ENCODE peak calls at places on chromosomes 5 and 9, in nine cellular contexts. One of them, this sample, is unnamed.

GRCh38 chr5:60826653-60827052 is 17.4 kb downstream of the ELOVL7 start:
- DNase-seq in WERI-Rb-1: no peak
- DNase-seq in adrenal gland: no peak
- DNase-seq in transverse colon: no peak
- DNase-seq in heart left ventricle: no peak
- DNase-seq in stomach: no peak
- DNase-seq in PC-9: no peak
- DNase-seq in adipocyte: no peak
- DNase-seq in lower lobe of right lung: no peak
- DNase-seq in this sample: no peak

GRCh38 chr5:127757576-127757975 is 54.4 kb downstream of the CCDC192 start:
- DNase-seq in WERI-Rb-1: peak; percentile 65
- DNase-seq in adrenal gland: peak; percentile 63
- DNase-seq in lower lobe of right lung: no peak
- DNase-seq in heart left ventricle: no peak
- DNase-seq in stomach: peak; percentile 35
- DNase-seq in PC-9: peak; percentile 15
- DNase-seq in adipocyte: peak; percentile 74
- DNase-seq in transverse colon: peak; percentile 39
- DNase-seq in this sample: peak; percentile 48

GRCh38 chr5:142644640-142645361 is 41.1 kb downstream of the FGF1 start:
- DNase-seq in WERI-Rb-1: peak; percentile 33
- DNase-seq in heart left ventricle: peak; percentile 61
- DNase-seq in lower lobe of right lung: no peak
- DNase-seq in stomach: no peak
- DNase-seq in adipocyte: peak; percentile 94
- DNase-seq in transverse colon: peak; percentile 13
- DNase-seq in adrenal gland: peak; percentile 28
- DNase-seq in PC-9: peak; percentile 80
- DNase-seq in this sample: peak; percentile 99

GRCh38 chr9:99977042-99977792 is 70.8 kb downstream of the STX17 start:
- DNase-seq in adrenal gland: no peak
- DNase-seq in adipocyte: no peak
- DNase-seq in heart left ventricle: no peak
- DNase-seq in WERI-Rb-1: no peak
- DNase-seq in transverse colon: no peak
- DNase-seq in lower lobe of right lung: no peak
- DNase-seq in stomach: no peak
- DNase-seq in PC-9: no peak
- DNase-seq in this sample: no peak

GRCh38 chr9:6827370-6827949 is 69.7 kb downstream of the KDM4C start:
- DNase-seq in stomach: no peak
- DNase-seq in heart left ventricle: no peak
- DNase-seq in WERI-Rb-1: peak; percentile 30
- DNase-seq in transverse colon: no peak
- DNase-seq in lower lobe of right lung: no peak
- DNase-seq in PC-9: no peak
- DNase-seq in adrenal gland: no peak
- DNase-seq in adipocyte: peak; percentile 68
- DNase-seq in this sample: no peak

GRCh38 chr9:128805661-128806060 is 12.6 kb upstream of the ENDOG start:
- DNase-seq in adipocyte: no peak
- DNase-seq in adrenal gland: no peak
- DNase-seq in heart left ventricle: no peak
- DNase-seq in PC-9: no peak
- DNase-seq in lower lobe of right lung: no peak
- DNase-seq in WERI-Rb-1: no peak
- DNase-seq in transverse colon: no peak
- DNase-seq in stomach: no peak
- DNase-seq in this sample: no peak

GRCh38 chr5:78467744-78468357 is 107.4 kb downstream of the SCAMP1 start:
- DNase-seq in stomach: no peak
- DNase-seq in heart left ventricle: no peak
- DNase-seq in adipocyte: peak; percentile 72
- DNase-seq in adrenal gland: no peak
- DNase-seq in lower lobe of right lung: no peak
- DNase-seq in WERI-Rb-1: no peak
- DNase-seq in transverse colon: no peak
- DNase-seq in PC-9: no peak
- DNase-seq in this sample: no peak

GRCh38 chr5:63535840-63536602 is 426.2 kb downstream of the HTR1A start:
- DNase-seq in stomach: no peak
- DNase-seq in PC-9: no peak
- DNase-seq in WERI-Rb-1: no peak
- DNase-seq in transverse colon: no peak
- DNase-seq in heart left ventricle: no peak
- DNase-seq in adipocyte: no peak
- DNase-seq in lower lobe of right lung: no peak
- DNase-seq in adrenal gland: no peak
- DNase-seq in this sample: no peak

GRCh38 chr9:105257767-105258166 is 13.3 kb downstream of the SLC44A1 start:
- DNase-seq in WERI-Rb-1: no peak
- DNase-seq in lower lobe of right lung: no peak
- DNase-seq in PC-9: no peak
- DNase-seq in transverse colon: no peak
- DNase-seq in heart left ventricle: no peak
- DNase-seq in adipocyte: no peak
- DNase-seq in adrenal gland: no peak
- DNase-seq in stomach: no peak
- DNase-seq in this sample: no peak

GRCh38 chr5:35803221-35803651 is 53.5 kb upstream of the IL7R start:
- DNase-seq in heart left ventricle: peak; percentile 27
- DNase-seq in lower lobe of right lung: no peak
- DNase-seq in WERI-Rb-1: no peak
- DNase-seq in PC-9: no peak
- DNase-seq in adrenal gland: peak; percentile 29
- DNase-seq in transverse colon: no peak
- DNase-seq in adipocyte: peak; percentile 73
- DNase-seq in stomach: no peak
- DNase-seq in this sample: peak; percentile 40

GRCh38 chr9:137757613-137758029 is 120.0 kb upstream of the CACNA1B start:
- DNase-seq in adipocyte: peak; percentile 62
- DNase-seq in stomach: no peak
- DNase-seq in lower lobe of right lung: no peak
- DNase-seq in heart left ventricle: no peak
- DNase-seq in transverse colon: peak; percentile 47
- DNase-seq in adrenal gland: no peak
- DNase-seq in WERI-Rb-1: no peak
- DNase-seq in PC-9: peak; percentile 47
- DNase-seq in this sample: peak; percentile 27

GRCh38 chr5:41787257-41787656 is 83.0 kb downstream of the OXCT1 start:
- DNase-seq in lower lobe of right lung: no peak
- DNase-seq in adrenal gland: no peak
- DNase-seq in PC-9: no peak
- DNase-seq in stomach: no peak
- DNase-seq in heart left ventricle: no peak
- DNase-seq in WERI-Rb-1: no peak
- DNase-seq in transverse colon: no peak
- DNase-seq in adipocyte: peak; percentile 55
- DNase-seq in this sample: no peak

GRCh38 chr9:129225815-129226214 is 47.8 kb upstream of the IER5L start:
- DNase-seq in heart left ventricle: peak; percentile 86
- DNase-seq in lower lobe of right lung: peak; percentile 57
- DNase-seq in WERI-Rb-1: no peak
- DNase-seq in adipocyte: peak; percentile 72
- DNase-seq in stomach: peak; percentile 46
- DNase-seq in adrenal gland: peak; percentile 56
- DNase-seq in transverse colon: peak; percentile 60
- DNase-seq in PC-9: peak; percentile 85
- DNase-seq in this sample: peak; percentile 46

GRCh38 chr9:132143359-132143758 is 18.5 kb upstream of the NTNG2 start:
- DNase-seq in lower lobe of right lung: no peak
- DNase-seq in WERI-Rb-1: no peak
- DNase-seq in adrenal gland: no peak
- DNase-seq in PC-9: no peak
- DNase-seq in heart left ventricle: peak; percentile 43
- DNase-seq in stomach: no peak
- DNase-seq in adipocyte: no peak
- DNase-seq in transverse colon: no peak
- DNase-seq in this sample: no peak

GRCh38 chr9:14633906-14634565 is 59.2 kb downstream of the ZDHHC21 start:
- DNase-seq in adrenal gland: no peak
- DNase-seq in adipocyte: no peak
- DNase-seq in stomach: no peak
- DNase-seq in lower lobe of right lung: peak; percentile 21
- DNase-seq in heart left ventricle: no peak
- DNase-seq in PC-9: no peak
- DNase-seq in transverse colon: no peak
- DNase-seq in WERI-Rb-1: no peak
- DNase-seq in this sample: peak; percentile 31

GRCh38 chr9:26471271-26471670 is 421.3 kb downstream of the CAAP1 start:
- DNase-seq in PC-9: no peak
- DNase-seq in heart left ventricle: no peak
- DNase-seq in WERI-Rb-1: no peak
- DNase-seq in adipocyte: no peak
- DNase-seq in lower lobe of right lung: no peak
- DNase-seq in stomach: no peak
- DNase-seq in transverse colon: no peak
- DNase-seq in adrenal gland: no peak
- DNase-seq in this sample: no peak

GRCh38 chr5:171308453-171309275 is at the start of gene TLX3:
- DNase-seq in adrenal gland: no peak
- DNase-seq in lower lobe of right lung: no peak
- DNase-seq in transverse colon: no peak
- DNase-seq in stomach: no peak
- DNase-seq in heart left ventricle: no peak
- DNase-seq in adipocyte: no peak
- DNase-seq in WERI-Rb-1: no peak
- DNase-seq in PC-9: no peak
- DNase-seq in this sample: peak; percentile 50

GRCh38 chr5:72268753-72269410 is 51.2 kb downstream of the MRPS27 start:
- DNase-seq in transverse colon: peak; percentile 30
- DNase-seq in stomach: peak; percentile 34
- DNase-seq in adrenal gland: peak; percentile 65
- DNase-seq in adipocyte: peak; percentile 58
- DNase-seq in PC-9: peak; percentile 61
- DNase-seq in WERI-Rb-1: peak; percentile 63
- DNase-seq in heart left ventricle: peak; percentile 21
- DNase-seq in lower lobe of right lung: no peak
- DNase-seq in this sample: peak; percentile 19

GRCh38 chr5:3601060-3601710 is 5.6 kb downstream of the IRX1 start:
- DNase-seq in transverse colon: no peak
- DNase-seq in stomach: no peak
- DNase-seq in heart left ventricle: no peak
- DNase-seq in adrenal gland: no peak
- DNase-seq in adipocyte: no peak
- DNase-seq in PC-9: no peak
- DNase-seq in lower lobe of right lung: no peak
- DNase-seq in WERI-Rb-1: no peak
- DNase-seq in this sample: no peak

GRCh38 chr5:3602713-3603502 is 7.3 kb downstream of the IRX1 start:
- DNase-seq in heart left ventricle: peak; percentile 55
- DNase-seq in lower lobe of right lung: peak; percentile 68
- DNase-seq in PC-9: no peak
- DNase-seq in adipocyte: no peak
- DNase-seq in WERI-Rb-1: peak; percentile 63
- DNase-seq in adrenal gland: peak; percentile 23
- DNase-seq in stomach: peak; percentile 36
- DNase-seq in transverse colon: no peak
- DNase-seq in this sample: no peak

GRCh38 chr5:3600106-3600997 is 4.7 kb downstream of the IRX1 start:
- DNase-seq in WERI-Rb-1: peak; percentile 33
- DNase-seq in transverse colon: no peak
- DNase-seq in heart left ventricle: no peak
- DNase-seq in adrenal gland: no peak
- DNase-seq in stomach: no peak
- DNase-seq in PC-9: no peak
- DNase-seq in lower lobe of right lung: no peak
- DNase-seq in adipocyte: no peak
- DNase-seq in this sample: no peak

GRCh38 chr5:3604501-3604900 is 8.9 kb downstream of the IRX1 start:
- DNase-seq in adrenal gland: no peak
- DNase-seq in adipocyte: no peak
- DNase-seq in lower lobe of right lung: no peak
- DNase-seq in PC-9: no peak
- DNase-seq in transverse colon: no peak
- DNase-seq in WERI-Rb-1: no peak
- DNase-seq in stomach: no peak
- DNase-seq in heart left ventricle: no peak
- DNase-seq in this sample: no peak

GRCh38 chr5:3601929-3602712 is 6.5 kb downstream of the IRX1 start:
- DNase-seq in adrenal gland: no peak
- DNase-seq in adipocyte: no peak
- DNase-seq in heart left ventricle: no peak
- DNase-seq in lower lobe of right lung: no peak
- DNase-seq in stomach: no peak
- DNase-seq in PC-9: no peak
- DNase-seq in WERI-Rb-1: peak; percentile 12
- DNase-seq in transverse colon: no peak
- DNase-seq in this sample: no peak
- H3K4me3 ChIP-seq in adrenal gland: no peak overlapping the region
- H3K4me3 ChIP-seq in adipocyte: no peak overlapping the region
- H3K4me3 ChIP-seq in heart left ventricle: peak overlapping the region; percentile 12
- H3K4me3 ChIP-seq in lower lobe of right lung: no peak overlapping the region
- H3K4me3 ChIP-seq in stomach: peak overlapping the region; percentile 16
- H3K4me3 ChIP-seq in PC-9: no peak overlapping the region
- H3K4me3 ChIP-seq in WERI-Rb-1: peak overlapping the region; percentile 21
- H3K4me3 ChIP-seq in transverse colon: no peak overlapping the region
- H3K4me3 ChIP-seq in this sample: no peak overlapping the region

DNA sequence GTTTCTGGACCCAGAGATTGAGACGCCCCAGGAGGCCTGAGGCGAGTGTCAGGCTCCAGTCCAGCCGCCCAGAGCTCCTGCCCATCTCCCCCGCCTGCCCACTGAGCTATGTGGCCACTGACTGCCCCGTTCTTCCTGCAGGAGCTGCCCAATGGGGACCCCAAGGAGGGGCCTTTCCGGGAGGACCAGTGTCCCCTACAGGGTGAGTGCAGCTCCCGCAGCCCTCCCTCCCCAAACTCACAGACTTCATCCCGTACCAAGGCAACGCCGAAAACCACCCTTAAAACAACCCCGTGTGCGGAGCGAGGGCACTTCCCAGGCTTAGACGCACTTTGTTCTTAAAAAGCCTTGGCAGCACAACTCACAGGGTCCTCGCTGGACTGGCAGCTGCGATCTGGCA is 23.4 kb downstream of the NKD2 start:
- DNase-seq in WERI-Rb-1: no peak
- DNase-seq in transverse colon: no peak
- DNase-seq in PC-9: no peak
- DNase-seq in heart left ventricle: peak; percentile 17
- DNase-seq in stomach: no peak
- DNase-seq in adipocyte: no peak
- DNase-seq in adrenal gland: no peak
- DNase-seq in lower lobe of right lung: peak; percentile 22
- DNase-seq in this sample: no peak
- H3K9me3 ChIP-seq in WERI-Rb-1: no peaks in the 10 kb centered on the region
- H3K9me3 ChIP-seq in transverse colon: no peaks in the 10 kb centered on the region
- H3K9me3 ChIP-seq in PC-9: no peaks in the 10 kb centered on the region
- H3K9me3 ChIP-seq in heart left ventricle: no peaks in the 10 kb centered on the region
- H3K9me3 ChIP-seq in stomach: no peaks in the 10 kb centered on the region
- H3K9me3 ChIP-seq in adipocyte: no peaks in the 10 kb centered on the region
- H3K9me3 ChIP-seq in adrenal gland: no peaks in the 10 kb centered on the region
- H3K9me3 ChIP-seq in lower lobe of right lung: no peaks in the 10 kb centered on the region
- H3K9me3 ChIP-seq in this sample: no peaks in the 10 kb centered on the region

GRCh38 chr9:78292716-78293497 is 4.0 kb upstream of the PSAT1 start:
- DNase-seq in WERI-Rb-1: no peak
- DNase-seq in lower lobe of right lung: no peak
- DNase-seq in PC-9: no peak
- DNase-seq in adipocyte: no peak
- DNase-seq in adrenal gland: no peak
- DNase-seq in heart left ventricle: no peak
- DNase-seq in stomach: no peak
- DNase-seq in transverse colon: no peak
- DNase-seq in this sample: no peak
- H3K36me3 ChIP-seq in WERI-Rb-1: no peaks in the 10 kb centered on the region
- H3K36me3 ChIP-seq in lower lobe of right lung: no peaks in the 10 kb centered on the region
- H3K36me3 ChIP-seq in PC-9: no peaks in the 10 kb centered on the region
- H3K36me3 ChIP-seq in adipocyte: no peaks in the 10 kb centered on the region
- H3K36me3 ChIP-seq in adrenal gland: no peaks in the 10 kb centered on the region
- H3K36me3 ChIP-seq in heart left ventricle: no peaks in the 10 kb centered on the region
- H3K36me3 ChIP-seq in stomach: no peaks in the 10 kb centered on the region
- H3K36me3 ChIP-seq in transverse colon: no peaks in the 10 kb centered on the region
- H3K36me3 ChIP-seq in this sample: no peaks in the 10 kb centered on the region

GRCh38 chr5:4230531-4230904 is 634.9 kb downstream of the IRX1 start:
- DNase-seq in transverse colon: no peak
- DNase-seq in stomach: no peak
- DNase-seq in heart left ventricle: no peak
- DNase-seq in adipocyte: no peak
- DNase-seq in WERI-Rb-1: no peak
- DNase-seq in lower lobe of right lung: no peak
- DNase-seq in PC-9: no peak
- DNase-seq in adrenal gland: no peak
- DNase-seq in this sample: no peak
- H3K4me3 ChIP-seq in transverse colon: no peak overlapping the region
- H3K4me3 ChIP-seq in stomach: no peak overlapping the region
- H3K4me3 ChIP-seq in heart left ventricle: no peak overlapping the region
- H3K4me3 ChIP-seq in adipocyte: no peak overlapping the region
- H3K4me3 ChIP-seq in WERI-Rb-1: no peak overlapping the region
- H3K4me3 ChIP-seq in lower lobe of right lung: no peak overlapping the region
- H3K4me3 ChIP-seq in PC-9: no peak overlapping the region
- H3K4me3 ChIP-seq in adrenal gland: no peak overlapping the region
- H3K4me3 ChIP-seq in this sample: no peak overlapping the region